ENCODE peak calls at places on chromosomes 16 and 17, in four cellular contexts. R is GM13977, B is tibial nerve, D is T1000. J is an unnamed sample.

GRCh38 chr17:35372846-35373531 is 432 bp downstream of the SLFN11 start:
- DNase-seq in D (no peak), R (peak), B (no peak), J (peak)

GRCh38 chr17:27746881-27747280 is 53.4 kb downstream of the NOS2 start:
- DNase-seq in R (no peak), D (no peak), B (no peak), J (no peak)

GRCh38 chr16:1197237-1197866 is 27.7 kb downstream of the TPSG1 start:
- DNase-seq in R (no peak), D (no peak), B (no peak), J (no peak)

GRCh38 chr16:70684146-70685060 is 1.4 kb downstream of the MTSS2 start:
- DNase-seq in D (no peak), R (no peak), B (no peak), J (no peak)

GRCh38 chr16:25729188-25729587 is 37.4 kb downstream of the HS3ST4 start:
- DNase-seq in R (no peak), B (no peak), D (no peak), J (no peak)

GRCh38 chr17:76452102-76452645 is 778 bp downstream of the UBE2O start:
- DNase-seq in B (no peak), R (peak), D (no peak), J (no peak)

GRCh38 chr16:75908718-75909117 is 182.4 kb upstream of the CPHXL start:
- DNase-seq in R (no peak), B (no peak), D (no peak), J (no peak)

GRCh38 chr17:76562734-76563148 is 22.9 kb downstream of the PRCD start:
- DNase-seq in D (peak), R (no peak), B (no peak), J (no peak)

GRCh38 chr17:73798111-73798748 is 154.0 kb upstream of the SDK2 start:
- DNase-seq in B (peak), D (no peak), R (no peak), J (no peak)

GRCh38 chr16:89093602-89094251 is at the start of gene ACSF3:
- DNase-seq in B (peak), R (peak), D (no peak), J (peak)

GRCh38 chr17:40021471-40021961 is 6.3 kb downstream of the CSF3 start:
- DNase-seq in D (peak), R (no peak), B (no peak), J (no peak)

GRCh38 chr17:73308017-73308823 is 3.6 kb downstream of the CDC42EP4 start:
- DNase-seq in B (peak), R (no peak), D (peak), J (peak)

GRCh38 chr17:83202002-83203000 is 122.9 kb downstream of the METRNL start:
- DNase-seq in D (no peak), B (peak), R (no peak), J (peak)

GRCh38 chr16:10256855-10257641 is 74.8 kb upstream of the GRIN2A start:
- DNase-seq in D (no peak), R (peak), B (peak), J (no peak)

GRCh38 chr16:88638323-88639230 is at the start of gene IL17C:
- DNase-seq in R (no peak), B (no peak), D (no peak), J (no peak)

GRCh38 chr17:55735784-55736405 is 13.2 kb upstream of the TMEM100 start:
- DNase-seq in B (peak), R (peak), D (no peak), J (no peak)

GRCh38 chr16:68529608-68529930 is 9.5 kb upstream of the ZFP90 start:
- DNase-seq in D (no peak), R (no peak), B (no peak), J (no peak)

GRCh38 chr17:82729479-82730260 is 5.7 kb upstream of the FN3K start:
- DNase-seq in B (no peak), R (no peak), D (no peak), J (no peak)

GRCh38 chr17:17511971-17512858 is 16.0 kb upstream of the RASD1 start:
- DNase-seq in D (peak), B (no peak), R (no peak), J (peak)

GRCh38 chr16:17476414-17477259 is 5.9 kb upstream of the XYLT1 start:
- DNase-seq in D (peak), R (peak), B (peak), J (no peak)

GRCh38 chr17:41614098-41614497 is 1.5 kb upstream of the KRT16 start:
- DNase-seq in D (no peak), R (no peak), B (no peak), J (no peak)

GRCh38 chr17:76873856-76874255 is 5.7 kb downstream of the MGAT5B start:
- DNase-seq in R (no peak), B (no peak), D (no peak), J (no peak)

GRCh38 chr16:2838928-2839327 is 8.8 kb downstream of the ZG16B start:
- DNase-seq in B (no peak), D (peak), R (peak), J (peak)

GRCh38 chr17:2405247-2405926 is 4.5 kb upstream of the MNT start:
- DNase-seq in B (no peak), D (peak), R (no peak), J (no peak)

GRCh38 chr17:31412511-31412910 is 21.0 kb downstream of the RAB11FIP4 start:
- DNase-seq in D (no peak), R (no peak), B (no peak), J (no peak)

GRCh38 chr17:82661717-82662683 is 13.8 kb upstream of the WDR45B start:
- DNase-seq in D (no peak), B (no peak), R (no peak), J (no peak)

GRCh38 chr17:3916013-3916696 is at the start of gene P2RX1:
- DNase-seq in B (no peak), R (no peak), D (no peak), J (no peak)

GRCh38 chr17:74192950-74193781 is 10.3 kb upstream of the RPL38 start:
- DNase-seq in B (peak), R (no peak), D (no peak), J (peak)

GRCh38 chr16:24645739-24646645 is 83.5 kb upstream of the TNRC6A start:
- DNase-seq in R (no peak), B (peak), D (peak), J (no peak)

GRCh38 chr17:67818110-67819002 is 6.9 kb upstream of the BPTF start:
- DNase-seq in R (peak), B (no peak), D (no peak), J (no peak)

GRCh38 chr17:29855686-29856085 is 74.3 kb downstream of the SSH2 start:
- DNase-seq in D (no peak), B (no peak), R (no peak), J (no peak)

GRCh38 chr16:89672177-89672941 is 14.1 kb upstream of the CDK10 start:
- DNase-seq in D (no peak), R (no peak), B (no peak), J (no peak)